ENCODE peak calls at places on chromosomes 2 and 18, in seven cellular contexts. X is fibroblast of the aortic adventitia, K is endodermal cell, R is fibroblast of lung, D is Peyer's patch, B is NB4, V is heart left ventricle. P is an unnamed sample.

GRCh38 chr2:119723784-119724467 is 35.8 kb upstream of the PTPN4 start:
- DNase-seq in X (no peak), K (no peak), R (peak), D (no peak), B (no peak), V (no peak), P (no peak)

GRCh38 chr2:200968162-200968561 is 4.7 kb upstream of the ORC2 start:
- DNase-seq in X (no peak), K (no peak), R (no peak), D (peak), B (peak), V (no peak), P (no peak)

GRCh38 chr2:21715865-21716264 is 592.1 kb downstream of the TDRD15 start:
- DNase-seq in X (no peak), K (peak), R (no peak), D (no peak), B (no peak), V (peak), P (no peak)

GRCh38 chr2:72834561-72834960 is 8.7 kb upstream of the EXOC6B start:
- DNase-seq in X (no peak), K (no peak), R (no peak), D (no peak), B (no peak), V (no peak), P (no peak)

GRCh38 chr2:70007151-70007550 is 45.7 kb upstream of the ASPRV1 start:
- DNase-seq in X (no peak), K (no peak), R (no peak), D (no peak), B (no peak), V (no peak), P (no peak)

GRCh38 chr18:30288662-30289414 is 753.7 kb downstream of the DSC3 start:
- DNase-seq in X (no peak), K (no peak), R (no peak), D (no peak), B (no peak), V (no peak), P (no peak)

GRCh38 chr2:12554235-12555011 is 162.3 kb upstream of the TRIB2 start:
- DNase-seq in X (no peak), K (no peak), R (no peak), D (no peak), B (no peak), V (no peak), P (no peak)

GRCh38 chr2:38598991-38599295 is 3.8 kb downstream of the HNRNPLL start:
- DNase-seq in X (peak), K (no peak), R (peak), D (no peak), B (no peak), V (no peak), P (no peak)

GRCh38 chr18:61972389-61973264 is 79.8 kb upstream of the RNF152 start:
- DNase-seq in X (no peak), K (peak), R (no peak), D (no peak), B (peak), V (no peak), P (no peak)

GRCh38 chr2:96764253-96764637 is 3.5 kb downstream of the CNNM4 start:
- DNase-seq in X (peak), K (peak), R (no peak), D (no peak), B (peak), V (no peak), P (peak)

GRCh38 chr2:149446735-149447134 is 116.3 kb downstream of the LYPD6 start:
- DNase-seq in X (no peak), K (no peak), R (no peak), D (no peak), B (no peak), V (no peak), P (no peak)

GRCh38 chr2:233480490-233481202 is 85.9 kb downstream of the USP40 start:
- DNase-seq in X (no peak), K (no peak), R (peak), D (no peak), B (no peak), V (no peak), P (peak)

GRCh38 chr2:119293900-119294299 is 70.3 kb downstream of the STEAP3 start:
- DNase-seq in X (no peak), K (no peak), R (no peak), D (no peak), B (no peak), V (no peak), P (no peak)

GRCh38 chr2:179909845-179910734 is 48.7 kb upstream of the ZNF385B start:
- DNase-seq in X (no peak), K (no peak), R (no peak), D (no peak), B (no peak), V (no peak), P (no peak)

GRCh38 chr2:38125830-38126229 is 49.9 kb upstream of the CYP1B1 start:
- DNase-seq in X (no peak), K (no peak), R (no peak), D (no peak), B (no peak), V (no peak), P (no peak)

GRCh38 chr2:85595378-85596232 is at the start of gene RNF181:
- DNase-seq in X (peak), K (peak), R (peak), D (peak), B (peak), V (peak), P (peak)

GRCh38 chr2:105377871-105378270 is 21.0 kb downstream of the FHL2 start:
- DNase-seq in X (no peak), K (no peak), R (no peak), D (no peak), B (no peak), V (peak), P (no peak)
- TF ChIP-seq CTCF in X (no peak), K (peak), R (no peak), D (no peak), B (no peak), V (no peak), P (no peak)

GRCh38 chr2:157307021-157307420 is 18.6 kb downstream of the ERMN start:
- DNase-seq in X (no peak), K (no peak), R (no peak), D (no peak), B (peak), V (no peak), P (no peak)
- TF ChIP-seq CTCF in X (peak), K (peak), R (no peak), D (no peak), B (no peak), V (no peak), P (no peak)

DNA sequence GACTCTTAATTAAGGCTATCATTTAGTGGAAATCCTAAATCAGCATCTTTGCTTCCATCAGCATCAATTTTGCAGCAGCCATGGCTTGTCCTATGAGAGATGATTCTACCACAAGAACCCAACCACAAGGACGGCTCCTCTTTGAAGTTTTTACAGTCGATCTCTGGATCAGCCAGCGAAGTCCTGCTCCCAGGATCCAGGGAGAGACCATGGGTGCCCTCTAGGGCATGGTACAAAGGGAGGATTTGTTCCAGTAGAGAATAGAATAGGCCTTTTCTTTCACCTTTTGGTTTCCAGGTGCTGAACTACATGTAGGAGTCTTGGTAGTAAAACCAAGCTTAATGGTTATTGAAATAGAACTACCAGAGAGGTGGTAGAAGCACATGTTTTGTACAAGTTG is 52.7 kb downstream of the TMEM200C start:
- DNase-seq in X (no peak), K (no peak), R (no peak), D (no peak), B (no peak), V (no peak), P (no peak)
- TF ChIP-seq CTCF in X (no peak), K (peak), R (no peak), D (no peak), B (no peak), V (no peak), P (no peak)

GRCh38 chr2:159165065-159165464 is 121.4 kb downstream of the WDSUB1 start:
- DNase-seq in X (no peak), K (no peak), R (no peak), D (no peak), B (no peak), V (no peak), P (no peak)
- TF ChIP-seq CTCF in X (no peak), K (no peak), R (no peak), D (no peak), B (no peak), V (no peak), P (no peak)

GRCh38 chr18:53764086-53764485 is 460.4 kb downstream of the MBD2 start:
- DNase-seq in X (no peak), K (no peak), R (no peak), D (no peak), B (no peak), V (no peak), P (no peak)
- TF ChIP-seq CTCF in X (no peak), K (no peak), R (no peak), D (no peak), B (no peak), V (no peak), P (no peak)

DNA sequence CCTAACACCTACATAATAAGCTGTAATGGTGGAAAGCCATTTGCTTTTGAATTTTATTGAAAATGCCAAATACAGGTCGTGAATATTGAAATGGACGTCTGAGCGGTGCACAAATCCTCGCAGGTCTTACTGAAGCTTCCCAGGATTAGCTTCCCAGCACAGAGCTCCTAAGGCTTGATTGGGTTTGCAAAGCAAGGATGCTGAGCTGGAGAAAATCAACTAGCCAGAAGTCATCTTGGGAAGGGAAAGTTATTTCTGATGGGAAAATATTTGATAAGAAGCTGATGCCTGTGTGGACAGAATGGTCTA is 40.9 kb upstream of the DAPL1 start:
- DNase-seq in X (no peak), K (no peak), R (no peak), D (no peak), B (no peak), V (no peak), P (no peak)
- TF ChIP-seq CTCF in X (no peak), K (no peak), R (no peak), D (no peak), B (no peak), V (no peak), P (no peak)

GRCh38 chr2:100317634-100318033 is 4.7 kb downstream of the LONRF2 start:
- DNase-seq in X (no peak), K (no peak), R (peak), D (no peak), B (no peak), V (no peak), P (no peak)

GRCh38 chr2:100321881-100322820 is at the start of gene LONRF2:
- DNase-seq in X (no peak), K (peak), R (no peak), D (no peak), B (no peak), V (peak), P (peak)

GRCh38 chr2:100320547-100321180 is 1.6 kb downstream of the LONRF2 start:
- DNase-seq in X (no peak), K (peak), R (no peak), D (no peak), B (no peak), V (no peak), P (no peak)

DNA sequence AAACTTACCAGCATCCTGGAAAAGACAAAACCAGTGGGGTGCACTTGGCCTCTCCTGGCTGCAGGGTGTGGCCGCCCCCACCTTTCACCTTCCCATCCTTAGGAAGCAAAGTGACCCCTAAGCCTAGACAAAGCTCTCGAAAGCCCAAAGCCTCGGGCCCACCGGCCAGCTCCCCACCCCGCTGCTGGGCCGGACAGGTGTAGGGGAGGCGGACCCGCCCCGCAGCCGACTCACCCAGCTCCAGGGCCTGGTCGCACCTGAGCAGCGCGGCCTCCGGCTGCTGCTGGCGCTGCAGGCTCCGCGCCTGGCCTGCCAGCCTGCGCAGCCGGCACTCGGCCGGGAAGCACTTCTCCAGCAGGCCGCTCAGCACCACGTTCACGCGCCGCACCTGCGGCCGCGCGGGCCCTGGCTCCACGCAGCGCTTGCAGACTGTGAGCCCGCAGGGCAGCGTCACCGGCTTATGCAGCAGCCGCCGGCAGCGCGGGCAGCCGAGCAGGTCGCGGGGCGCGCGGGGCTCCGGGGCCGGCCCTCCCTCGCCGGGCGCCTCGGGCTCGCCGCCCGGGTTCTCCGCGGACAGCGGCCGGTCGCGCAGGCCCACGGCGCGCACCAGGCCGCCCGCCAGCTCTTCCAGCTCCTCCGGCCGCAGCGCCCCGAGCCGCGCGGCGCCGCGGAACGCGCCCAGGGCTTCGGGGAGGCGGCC is 970 bp downstream of the LONRF2 start:
- DNase-seq in X (peak), K (peak), R (peak), D (no peak), B (no peak), V (peak), P (peak)
- TF ChIP-seq CTCF in X (peak), K (peak), R (no peak), D (no peak), B (no peak), V (no peak), P (peak)

DNA sequence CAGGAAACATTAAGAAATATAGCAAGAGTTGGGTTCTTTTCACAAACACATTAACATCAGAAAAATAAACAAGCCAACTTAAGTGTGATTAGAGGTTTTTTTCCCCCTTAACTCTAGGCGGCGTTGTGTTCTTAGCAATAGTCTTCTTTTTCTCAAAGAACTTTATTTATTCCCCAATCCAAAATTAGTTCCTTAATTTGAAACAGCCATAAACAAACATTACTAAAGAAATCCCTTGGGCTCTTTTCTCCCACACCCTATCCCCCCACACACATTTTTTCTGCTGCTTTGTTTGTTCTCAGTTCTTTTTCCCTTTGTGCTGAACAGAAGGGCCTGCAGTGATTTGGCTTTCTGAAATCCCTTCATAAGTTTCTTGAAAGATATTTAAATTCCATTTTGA is 13.2 kb upstream of the MYO1B start:
- DNase-seq in X (peak), K (no peak), R (peak), D (no peak), B (no peak), V (no peak), P (no peak)
- TF ChIP-seq CTCF in X (peak), K (peak), R (peak), D (no peak), B (no peak), V (peak), P (peak)

DNA sequence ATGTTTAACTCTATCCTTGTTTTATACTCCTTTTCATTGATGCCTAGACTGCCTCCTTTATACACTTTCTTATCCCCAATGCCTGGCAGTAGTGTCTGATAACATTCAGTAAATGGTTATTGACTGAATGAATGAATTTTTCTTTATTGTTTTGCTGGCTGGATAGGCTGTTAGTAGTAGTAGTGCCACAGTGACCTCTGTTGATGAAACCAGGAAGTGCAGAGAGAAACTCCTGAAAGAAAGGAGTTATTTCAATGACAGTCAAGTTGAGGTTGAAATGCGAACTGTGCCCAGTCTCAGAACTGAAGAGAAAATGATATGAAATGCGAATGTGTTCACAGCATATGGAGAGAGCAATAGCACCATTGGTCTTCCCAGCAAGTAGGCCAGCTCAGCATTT is 26.8 kb upstream of the SLC9A2 start:
- DNase-seq in X (peak), K (peak), R (peak), D (peak), B (peak), V (no peak), P (no peak)
- TF ChIP-seq CTCF in X (peak), K (peak), R (peak), D (no peak), B (peak), V (peak), P (peak)

P was measured in lower lobe of right lung.